ENCODE peak calls at places on chromosomes 11 and 22, in five cellular contexts. One of them, this sample, is unnamed.

GRCh38 chr11:15920856-15921629 is 435.3 kb downstream of the SOX6 start:
- DNase-seq in tibial artery: no peak
- DNase-seq in mammary epithelial cell: peak; percentile 65
- DNase-seq in effector memory CD4-positive, alpha-beta T cell: no peak
- DNase-seq in HCT116: no peak
- DNase-seq in this sample: no peak

GRCh38 chr11:126332221-126332711 is 23.2 kb upstream of the ST3GAL4 start:
- DNase-seq in effector memory CD4-positive, alpha-beta T cell: no peak
- DNase-seq in tibial artery: peak; percentile 72
- DNase-seq in HCT116: no peak
- DNase-seq in mammary epithelial cell: peak; percentile 82
- DNase-seq in this sample: no peak

GRCh38 chr11:84396521-84396920 is 1110.4 kb upstream of the CCDC90B start:
- DNase-seq in tibial artery: no peak
- DNase-seq in mammary epithelial cell: no peak
- DNase-seq in HCT116: no peak
- DNase-seq in effector memory CD4-positive, alpha-beta T cell: no peak
- DNase-seq in this sample: no peak

GRCh38 chr11:58024601-58025091 is 965 bp downstream of the OR9Q1 start:
- DNase-seq in tibial artery: peak; percentile 50
- DNase-seq in HCT116: no peak
- DNase-seq in mammary epithelial cell: no peak
- DNase-seq in effector memory CD4-positive, alpha-beta T cell: no peak
- DNase-seq in this sample: no peak

GRCh38 chr11:118651820-118652219 is 27.6 kb downstream of the TREH start:
- DNase-seq in effector memory CD4-positive, alpha-beta T cell: no peak
- DNase-seq in HCT116: no peak
- DNase-seq in tibial artery: no peak
- DNase-seq in mammary epithelial cell: no peak
- DNase-seq in this sample: no peak

GRCh38 chr11:35177370-35177769 is 38.4 kb downstream of the CD44 start:
- DNase-seq in mammary epithelial cell: no peak
- DNase-seq in HCT116: no peak
- DNase-seq in tibial artery: no peak
- DNase-seq in effector memory CD4-positive, alpha-beta T cell: no peak
- DNase-seq in this sample: no peak

GRCh38 chr11:111524056-111524455 is 9.5 kb downstream of the HOATZ start:
- DNase-seq in mammary epithelial cell: peak; percentile 35
- DNase-seq in tibial artery: no peak
- DNase-seq in HCT116: no peak
- DNase-seq in effector memory CD4-positive, alpha-beta T cell: no peak
- DNase-seq in this sample: no peak

GRCh38 chr22:48208894-48209293 is 1446.4 kb downstream of the TBC1D22A start:
- DNase-seq in HCT116: no peak
- DNase-seq in mammary epithelial cell: no peak
- DNase-seq in tibial artery: no peak
- DNase-seq in effector memory CD4-positive, alpha-beta T cell: no peak
- DNase-seq in this sample: no peak

GRCh38 chr11:66717925-66718319 is 11.1 kb downstream of the SPTBN2 start:
- DNase-seq in HCT116: no peak
- DNase-seq in tibial artery: no peak
- DNase-seq in mammary epithelial cell: no peak
- DNase-seq in effector memory CD4-positive, alpha-beta T cell: no peak
- DNase-seq in this sample: no peak

GRCh38 chr11:18394928-18395734 is 768 bp downstream of the LDHA start:
- DNase-seq in mammary epithelial cell: peak; percentile 20
- DNase-seq in effector memory CD4-positive, alpha-beta T cell: peak; percentile 5
- DNase-seq in tibial artery: no peak
- DNase-seq in HCT116: no peak
- DNase-seq in this sample: no peak

GRCh38 chr22:29478326-29479276 is 1.4 kb upstream of the NEFH start:
- DNase-seq in tibial artery: no peak
- DNase-seq in HCT116: no peak
- DNase-seq in effector memory CD4-positive, alpha-beta T cell: no peak
- DNase-seq in mammary epithelial cell: no peak
- DNase-seq in this sample: no peak

GRCh38 chr22:32587449-32587848 is 112.8 kb downstream of the FBXO7 start:
- DNase-seq in HCT116: no peak
- DNase-seq in tibial artery: peak; percentile 57
- DNase-seq in mammary epithelial cell: no peak
- DNase-seq in effector memory CD4-positive, alpha-beta T cell: no peak
- DNase-seq in this sample: no peak

GRCh38 chr11:74570266-74571061 is 21.9 kb upstream of the POLD3 start:
- DNase-seq in effector memory CD4-positive, alpha-beta T cell: no peak
- DNase-seq in mammary epithelial cell: peak; percentile 35
- DNase-seq in HCT116: peak; percentile 48
- DNase-seq in tibial artery: no peak
- DNase-seq in this sample: peak; percentile 57

GRCh38 chr22:49084203-49084602 is 743.5 kb downstream of the BRD1 start:
- DNase-seq in mammary epithelial cell: no peak
- DNase-seq in HCT116: peak; percentile 37
- DNase-seq in effector memory CD4-positive, alpha-beta T cell: no peak
- DNase-seq in tibial artery: no peak
- DNase-seq in this sample: no peak

GRCh38 chr11:11735586-11735985 is 106.2 kb upstream of the USP47 start:
- DNase-seq in HCT116: no peak
- DNase-seq in tibial artery: no peak
- DNase-seq in mammary epithelial cell: no peak
- DNase-seq in effector memory CD4-positive, alpha-beta T cell: no peak
- DNase-seq in this sample: no peak

DNA sequence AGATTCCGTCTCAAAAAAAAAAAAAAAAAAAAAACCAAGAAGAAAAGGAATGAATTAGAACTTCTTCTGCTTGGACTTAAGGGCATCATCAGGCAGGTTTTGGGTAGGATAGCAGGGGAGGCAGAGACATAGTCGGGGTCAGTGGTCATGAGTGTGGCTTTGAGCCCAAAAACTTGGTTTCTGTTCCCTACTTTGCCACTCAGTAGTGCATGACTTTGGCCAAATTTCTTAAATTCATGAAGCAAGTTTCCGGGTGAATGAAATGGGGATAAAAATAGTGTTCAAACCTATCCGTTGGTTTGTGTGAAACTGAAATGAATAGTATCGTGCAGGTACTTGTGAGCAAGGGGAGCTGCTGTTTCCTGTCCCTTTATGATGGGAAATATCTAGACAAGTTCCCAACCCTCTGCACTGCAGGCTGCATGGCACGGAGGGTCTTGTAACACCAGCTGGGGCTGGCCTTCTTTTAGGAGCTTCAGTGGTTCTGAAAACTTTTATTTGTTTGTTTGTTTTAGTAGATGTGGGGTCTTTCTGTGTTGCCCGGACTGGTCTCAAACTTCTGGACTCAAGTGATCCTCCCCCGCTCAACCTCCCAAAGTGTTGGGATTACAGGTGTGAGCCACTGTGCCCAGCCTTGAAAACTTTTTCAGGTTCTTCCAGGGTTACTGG is 18.4 kb downstream of the NEAT1 start:
- DNase-seq in tibial artery: no peak
- DNase-seq in mammary epithelial cell: no peak
- DNase-seq in HCT116: no peak
- DNase-seq in effector memory CD4-positive, alpha-beta T cell: no peak
- DNase-seq in this sample: no peak
- H3K27ac ChIP-seq in tibial artery: peak overlapping the region; percentile 67
- H3K27ac ChIP-seq in mammary epithelial cell: no peak overlapping the region
- H3K27ac ChIP-seq in HCT116: peak overlapping the region; percentile 7
- H3K27ac ChIP-seq in effector memory CD4-positive, alpha-beta T cell: no peak overlapping the region
- H3K27ac ChIP-seq in this sample: no peak overlapping the region

GRCh38 chr11:116813170-116813569 is 9.9 kb downstream of the APOA4 start:
- DNase-seq in tibial artery: no peak
- DNase-seq in mammary epithelial cell: no peak
- DNase-seq in HCT116: no peak
- DNase-seq in effector memory CD4-positive, alpha-beta T cell: no peak
- DNase-seq in this sample: no peak

GRCh38 chr11:116811194-116811593 is 11.9 kb downstream of the APOA4 start:
- DNase-seq in mammary epithelial cell: no peak
- DNase-seq in tibial artery: no peak
- DNase-seq in HCT116: no peak
- DNase-seq in effector memory CD4-positive, alpha-beta T cell: no peak
- DNase-seq in this sample: no peak

GRCh38 chr11:116812109-116812508 is 11.0 kb downstream of the APOA4 start:
- DNase-seq in mammary epithelial cell: no peak
- DNase-seq in tibial artery: no peak
- DNase-seq in HCT116: no peak
- DNase-seq in effector memory CD4-positive, alpha-beta T cell: no peak
- DNase-seq in this sample: no peak

GRCh38 chr11:116808262-116809175 is 14.6 kb downstream of the APOA4 start:
- DNase-seq in mammary epithelial cell: peak; percentile 46
- DNase-seq in effector memory CD4-positive, alpha-beta T cell: no peak
- DNase-seq in tibial artery: no peak
- DNase-seq in HCT116: no peak
- DNase-seq in this sample: no peak

GRCh38 chr11:116807601-116808261 is 15.4 kb downstream of the APOA4 start:
- DNase-seq in HCT116: no peak
- DNase-seq in effector memory CD4-positive, alpha-beta T cell: no peak
- DNase-seq in mammary epithelial cell: no peak
- DNase-seq in tibial artery: no peak
- DNase-seq in this sample: no peak
- H3K27ac ChIP-seq in HCT116: no peak overlapping the region
- H3K27ac ChIP-seq in effector memory CD4-positive, alpha-beta T cell: no peak overlapping the region
- H3K27ac ChIP-seq in mammary epithelial cell: no peak overlapping the region
- H3K27ac ChIP-seq in tibial artery: no peak overlapping the region
- H3K27ac ChIP-seq in this sample: no peak overlapping the region

DNA sequence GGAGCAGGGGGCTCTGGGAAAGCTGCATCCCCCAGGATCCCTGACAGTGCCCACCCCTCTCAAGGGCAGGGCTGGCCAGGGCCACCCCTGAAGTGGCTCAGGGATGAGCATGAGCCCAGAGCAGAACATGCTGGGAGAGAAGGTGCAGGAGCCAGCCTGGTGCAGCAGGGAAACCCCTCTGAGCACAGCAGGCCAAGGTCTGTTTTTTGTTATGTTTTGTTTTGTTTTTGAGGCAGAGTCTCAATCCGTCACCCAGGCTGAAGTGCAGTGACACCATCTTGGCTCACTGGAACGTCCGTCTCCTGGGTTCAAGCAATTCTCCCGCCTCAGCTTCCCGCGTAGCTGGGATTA is 792 bp upstream of the SBF1 start:
- DNase-seq in effector memory CD4-positive, alpha-beta T cell: no peak
- DNase-seq in HCT116: no peak
- DNase-seq in mammary epithelial cell: no peak
- DNase-seq in tibial artery: no peak
- DNase-seq in this sample: no peak
- H3K27ac ChIP-seq in effector memory CD4-positive, alpha-beta T cell: peak overlapping the region; percentile 76
- H3K27ac ChIP-seq in HCT116: peak overlapping the region; percentile 56
- H3K27ac ChIP-seq in mammary epithelial cell: no peak overlapping the region
- H3K27ac ChIP-seq in tibial artery: peak overlapping the region; percentile 83
- H3K27ac ChIP-seq in this sample: no peak overlapping the region

GRCh38 chr22:30694638-30695350 is at the start of gene OSBP2:
- DNase-seq in tibial artery: no peak
- DNase-seq in mammary epithelial cell: no peak
- DNase-seq in HCT116: no peak
- DNase-seq in effector memory CD4-positive, alpha-beta T cell: no peak
- DNase-seq in this sample: no peak
- H3K27ac ChIP-seq in tibial artery: no peak within 1 kb of the TSS
- H3K27ac ChIP-seq in mammary epithelial cell: no peak within 1 kb of the TSS
- H3K27ac ChIP-seq in HCT116: peak within 1 kb of the TSS; percentile 75
- H3K27ac ChIP-seq in effector memory CD4-positive, alpha-beta T cell: no peak within 1 kb of the TSS
- H3K27ac ChIP-seq in this sample: no peak within 1 kb of the TSS

DNA sequence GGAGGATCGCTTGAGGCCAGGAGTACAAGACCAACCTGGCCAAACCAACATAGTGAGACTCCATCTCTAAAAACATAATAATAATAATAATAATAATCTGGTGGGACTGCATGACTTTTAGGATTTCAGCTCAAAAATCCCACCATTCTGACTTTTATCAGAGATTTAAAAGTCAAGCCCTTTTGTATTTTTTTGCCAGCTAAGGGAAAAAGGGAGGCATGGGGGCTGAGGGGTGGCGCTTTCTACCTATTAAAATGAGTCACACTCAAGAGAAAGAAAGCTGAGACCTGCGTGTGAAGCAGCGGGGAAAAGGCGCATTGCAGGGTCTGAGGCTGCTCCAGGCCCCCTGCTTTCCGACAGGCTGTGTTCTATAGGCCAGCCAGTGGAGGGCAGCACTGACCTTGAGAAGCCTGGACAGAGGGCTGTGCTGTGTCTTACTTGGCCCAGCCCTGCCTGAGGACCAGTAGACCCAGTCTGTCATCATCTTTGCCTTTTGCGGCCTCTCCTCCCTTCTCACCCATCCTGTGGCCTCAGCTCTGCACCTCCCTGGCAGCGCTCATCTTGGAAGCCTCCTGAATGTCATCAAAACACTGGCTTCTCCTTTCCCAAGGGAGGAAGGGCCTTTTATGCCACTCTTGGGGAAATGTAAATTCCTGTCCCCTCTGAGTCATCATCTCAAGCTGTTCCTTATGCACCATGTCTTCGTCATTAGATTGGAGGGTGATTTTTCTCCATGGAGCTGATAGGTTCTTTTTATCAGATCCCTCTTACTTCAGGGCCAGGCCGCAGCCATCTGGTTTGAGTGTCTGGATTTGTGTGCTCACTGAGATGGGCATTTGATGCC is 12.7 kb upstream of the MAPK8IP1 start:
- DNase-seq in mammary epithelial cell: peak; percentile 64
- DNase-seq in effector memory CD4-positive, alpha-beta T cell: no peak
- DNase-seq in tibial artery: no peak
- DNase-seq in HCT116: peak; percentile 41
- DNase-seq in this sample: no peak
- H3K27ac ChIP-seq in mammary epithelial cell: no peak overlapping the region
- H3K27ac ChIP-seq in effector memory CD4-positive, alpha-beta T cell: no peak overlapping the region
- H3K27ac ChIP-seq in tibial artery: no peak overlapping the region
- H3K27ac ChIP-seq in HCT116: no peak overlapping the region
- H3K27ac ChIP-seq in this sample: no peak overlapping the region

DNA sequence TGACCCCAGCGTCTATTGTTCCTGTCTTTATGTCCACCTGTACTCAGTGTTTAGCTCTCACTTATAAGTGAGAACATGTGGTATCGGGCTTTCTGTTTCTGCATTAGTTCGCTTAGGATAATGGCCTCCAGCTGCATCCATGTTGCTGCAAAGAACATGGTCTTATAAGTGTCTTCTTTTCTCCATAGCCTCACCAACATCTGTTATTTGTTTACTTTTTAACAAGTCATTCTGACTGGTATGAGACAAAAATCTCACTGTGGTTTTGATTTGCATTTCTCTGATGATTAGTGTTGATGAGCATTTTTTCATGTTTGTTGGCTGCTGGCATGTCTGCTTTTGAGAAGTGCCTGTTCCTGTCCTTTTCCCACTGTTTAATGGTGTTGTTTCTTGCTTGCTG is 21.7 kb upstream of the SLN start:
- DNase-seq in tibial artery: no peak
- DNase-seq in HCT116: no peak
- DNase-seq in mammary epithelial cell: no peak
- DNase-seq in effector memory CD4-positive, alpha-beta T cell: no peak
- DNase-seq in this sample: no peak
- H3K27ac ChIP-seq in tibial artery: no peak overlapping the region
- H3K27ac ChIP-seq in HCT116: no peak overlapping the region
- H3K27ac ChIP-seq in mammary epithelial cell: no peak overlapping the region
- H3K27ac ChIP-seq in effector memory CD4-positive, alpha-beta T cell: no peak overlapping the region
- H3K27ac ChIP-seq in this sample: no peak overlapping the region

GRCh38 chr11:62401356-62401755 is 17.5 kb upstream of the SCGB1A1 start:
- DNase-seq in effector memory CD4-positive, alpha-beta T cell: no peak
- DNase-seq in tibial artery: no peak
- DNase-seq in HCT116: no peak
- DNase-seq in mammary epithelial cell: no peak
- DNase-seq in this sample: no peak

GRCh38 chr11:62399172-62399867 is 19.5 kb upstream of the SCGB1A1 start:
- DNase-seq in tibial artery: peak; percentile 50
- DNase-seq in HCT116: no peak
- DNase-seq in effector memory CD4-positive, alpha-beta T cell: no peak
- DNase-seq in mammary epithelial cell: no peak
- DNase-seq in this sample: no peak

GRCh38 chr11:62400760-62401159 is 18.1 kb upstream of the SCGB1A1 start:
- DNase-seq in effector memory CD4-positive, alpha-beta T cell: no peak
- DNase-seq in tibial artery: peak; percentile 75
- DNase-seq in mammary epithelial cell: no peak
- DNase-seq in HCT116: no peak
- DNase-seq in this sample: no peak

GRCh38 chr11:62400281-62400680 is 18.6 kb upstream of the SCGB1A1 start:
- DNase-seq in HCT116: no peak
- DNase-seq in tibial artery: no peak
- DNase-seq in mammary epithelial cell: no peak
- DNase-seq in effector memory CD4-positive, alpha-beta T cell: no peak
- DNase-seq in this sample: no peak

GRCh38 chr11:62399868-62400245 is 19.0 kb upstream of the SCGB1A1 start:
- DNase-seq in effector memory CD4-positive, alpha-beta T cell: no peak
- DNase-seq in tibial artery: no peak
- DNase-seq in mammary epithelial cell: no peak
- DNase-seq in HCT116: no peak
- DNase-seq in this sample: no peak
- H3K27ac ChIP-seq in effector memory CD4-positive, alpha-beta T cell: no peak overlapping the region
- H3K27ac ChIP-seq in tibial artery: peak overlapping the region; percentile 82
- H3K27ac ChIP-seq in mammary epithelial cell: no peak overlapping the region
- H3K27ac ChIP-seq in HCT116: no peak overlapping the region
- H3K27ac ChIP-seq in this sample: no peak overlapping the region

This sample was measured in SK-N-MC.